ENCODE peak calls at places on chromosome 6, in seven cellular contexts. R, N, O, P, L, U and F are unnamed samples.
A peak's percentile ranks its signal among the peaks of the same experiment; 100 is the strongest.

GRCh38 chr6:138514860-138515540 is 15.7 kb upstream of the NHSL1 start:
- DNase-seq in R (no peak), N (no peak), O (no peak), P (no peak), L (no peak), U (no peak), F (no peak)

GRCh38 chr6:37535701-37536461 is 36.2 kb upstream of the CCDC167 start:
- DNase-seq in R (no peak), N (no peak), O (peak; percentile 77), P (peak; percentile 73), L (no peak), U (no peak), F (no peak)

GRCh38 chr6:121695346-121695745 is 259.9 kb downstream of the GJA1 start:
- DNase-seq in R (no peak), N (no peak), O (no peak), P (no peak), L (no peak), U (no peak), F (no peak)

GRCh38 chr6:121912905-121913304 is 477.5 kb downstream of the GJA1 start:
- DNase-seq in R (no peak), N (no peak), O (no peak), P (no peak), L (no peak), U (no peak), F (no peak)

GRCh38 chr6:42692151-42692911 is 30.1 kb downstream of the PRPH2 start:
- DNase-seq in R (no peak), N (peak; percentile 64), O (no peak), P (no peak), L (no peak), U (no peak), F (no peak)

GRCh38 chr6:33717857-33718552 is 6.5 kb upstream of the UQCC2 start:
- DNase-seq in R (no peak), N (no peak), O (no peak), P (no peak), L (no peak), U (no peak), F (no peak)

GRCh38 chr6:135904666-135905065 is 53.2 kb downstream of the PDE7B start:
- DNase-seq in R (no peak), N (no peak), O (no peak), P (no peak), L (no peak), U (no peak), F (no peak)

GRCh38 chr6:137097057-137097456 is 52.3 kb upstream of the IL20RA start:
- DNase-seq in R (no peak), N (no peak), O (no peak), P (no peak), L (no peak), U (no peak), F (no peak)

GRCh38 chr6:157552171-157552747 is 171.3 kb downstream of the ZDHHC14 start:
- DNase-seq in R (peak; percentile 94), N (no peak), O (no peak), P (no peak), L (no peak), U (no peak), F (no peak)

GRCh38 chr6:139569561-139569960 is 195.1 kb upstream of the CITED2 start:
- DNase-seq in R (no peak), N (no peak), O (no peak), P (no peak), L (no peak), U (no peak), F (no peak)

GRCh38 chr6:101806241-101806640 is 412.7 kb downstream of the GRIK2 start:
- DNase-seq in R (no peak), N (no peak), O (no peak), P (no peak), L (no peak), U (no peak), F (no peak)

GRCh38 chr6:146315321-146316254 is 228.0 kb upstream of the RAB32 start:
- DNase-seq in R (no peak), N (no peak), O (no peak), P (no peak), L (no peak), U (no peak), F (no peak)

GRCh38 chr6:165641672-165642156 is 21.3 kb downstream of the PDE10A start:
- DNase-seq in R (no peak), N (no peak), O (no peak), P (no peak), L (no peak), U (no peak), F (no peak)

GRCh38 chr6:134741193-134741521 is 208.7 kb downstream of the ALDH8A1 start:
- DNase-seq in R (no peak), N (no peak), O (peak; percentile 43), P (no peak), L (no peak), U (no peak), F (no peak)

GRCh38 chr6:1394591-1395463 is 5.5 kb downstream of the FOXF2 start:
- DNase-seq in R (no peak), N (no peak), O (no peak), P (no peak), L (no peak), U (no peak), F (no peak)

GRCh38 chr6:121522265-121522664 is 86.8 kb downstream of the GJA1 start:
- DNase-seq in R (no peak), N (no peak), O (no peak), P (no peak), L (no peak), U (no peak), F (no peak)

GRCh38 chr6:34536959-34537848 is 18.9 kb downstream of the SPDEF start:
- DNase-seq in R (no peak), N (no peak), O (no peak), P (peak; percentile 61), L (no peak), U (no peak), F (no peak)

GRCh38 chr6:81758221-81758620 is 5.7 kb upstream of the TENT5A start:
- DNase-seq in R (no peak), N (no peak), O (no peak), P (no peak), L (no peak), U (no peak), F (no peak)

GRCh38 chr6:128233501-128233900 is 286.9 kb downstream of the PTPRK start:
- DNase-seq in R (no peak), N (no peak), O (no peak), P (no peak), L (no peak), U (no peak), F (no peak)

GRCh38 chr6:109451376-109451775 is 4.2 kb downstream of the MICAL1 start:
- DNase-seq in R (no peak), N (no peak), O (no peak), P (no peak), L (no peak), U (no peak), F (no peak)

GRCh38 chr6:39086294-39086693 is 28.7 kb downstream of the SAYSD1 start:
- DNase-seq in R (no peak), N (no peak), O (no peak), P (no peak), L (peak; percentile 26), U (no peak), F (no peak)

GRCh38 chr6:39054577-39055142 is 6.1 kb downstream of the GLP1R start:
- DNase-seq in R (no peak), N (no peak), O (no peak), P (no peak), L (no peak), U (no peak), F (no peak)

GRCh38 chr6:150403458-150404245 is 34.8 kb downstream of the IYD start:
- DNase-seq in R (no peak), N (no peak), O (no peak), P (no peak), L (no peak), U (no peak), F (peak; percentile 32)

GRCh38 chr6:12395898-12396297 is 105.7 kb downstream of the EDN1 start:
- DNase-seq in R (no peak), N (no peak), O (no peak), P (no peak), L (no peak), U (no peak), F (peak; percentile 48)
- TF ChIP-seq JUND in R (no peak), N (no peak), O (no peak), P (no peak), L (no peak), U (no peak), F (no peak)

GRCh38 chr6:11604215-11604614 is 66.7 kb downstream of the TMEM170B start:
- DNase-seq in R (no peak), N (no peak), O (no peak), P (no peak), L (no peak), U (no peak), F (no peak)

GRCh38 chr6:11601776-11602605 is 64.4 kb downstream of the TMEM170B start:
- DNase-seq in R (no peak), N (no peak), O (no peak), P (no peak), L (no peak), U (no peak), F (no peak)

GRCh38 chr6:11598687-11599086 is 61.1 kb downstream of the TMEM170B start:
- DNase-seq in R (no peak), N (no peak), O (no peak), P (no peak), L (no peak), U (peak; percentile 72), F (no peak)

GRCh38 chr6:11596640-11597237 is 59.2 kb downstream of the TMEM170B start:
- DNase-seq in R (no peak), N (no peak), O (no peak), P (no peak), L (no peak), U (no peak), F (no peak)

DNA sequence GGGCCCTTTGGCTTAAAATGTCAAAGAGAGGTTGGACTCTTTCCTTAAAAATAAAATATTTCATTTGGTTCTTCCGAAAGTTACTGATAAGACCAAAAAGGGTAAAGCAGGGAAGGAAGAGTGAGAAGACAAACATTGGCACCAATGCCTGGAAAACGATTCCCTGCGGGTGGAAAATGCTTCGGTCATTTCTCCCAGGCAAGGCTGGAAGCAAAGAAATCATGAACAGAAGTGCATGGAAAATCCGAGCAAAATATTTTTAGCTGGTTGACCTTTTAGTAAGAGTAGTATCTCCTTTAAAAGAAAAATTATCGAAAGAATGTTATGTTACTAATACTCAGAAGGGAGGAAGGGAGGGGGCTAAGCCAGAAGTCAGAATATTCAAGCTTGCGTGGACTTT is 62.7 kb downstream of the TMEM170B start:
- DNase-seq in R (no peak), N (no peak), O (no peak), P (no peak), L (no peak), U (no peak), F (no peak)
- TF ChIP-seq JUND in R (no peak), N (no peak), O (no peak), P (no peak), L (no peak), U (no peak), F (no peak)

DNA sequence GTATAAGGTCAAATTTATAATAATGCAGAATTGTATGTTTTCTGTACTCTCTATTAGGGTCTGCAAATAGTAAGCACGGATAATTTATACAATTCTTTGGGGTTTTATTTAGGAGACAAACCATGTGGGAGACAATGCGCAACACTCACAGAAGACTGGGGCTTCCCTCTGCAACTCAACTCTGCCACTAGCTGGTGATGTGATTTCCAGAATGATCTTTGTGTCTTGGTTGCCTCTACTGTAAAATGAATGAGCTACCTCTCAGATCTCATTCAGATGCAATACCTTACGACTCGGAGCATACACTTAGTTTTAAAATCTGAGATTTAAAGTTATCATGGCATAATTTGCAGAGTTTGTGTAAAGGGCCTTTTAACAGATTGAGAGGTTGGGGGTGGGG is 6.4 kb downstream of the MAN1A1 start:
- DNase-seq in R (no peak), N (no peak), O (no peak), P (no peak), L (no peak), U (no peak), F (no peak)
- TF ChIP-seq JUND in R (no peak), N (no peak), O (no peak), P (no peak), L (no peak), U (no peak), F (no peak)

GRCh38 chr6:3743541-3743940 is 8.0 kb downstream of the PXDC1 start:
- DNase-seq in R (no peak), N (no peak), O (no peak), P (no peak), L (no peak), U (no peak), F (no peak)
- TF ChIP-seq JUND in R (no peak), N (no peak), O (no peak), P (no peak), L (no peak), U (no peak), F (no peak)